ENCODE peak calls at places on chromosomes 16 and 17, in six cellular contexts. M is heart left ventricle, E is GM12878, N is hypothalamus, C is HS-5, S is MG63. P is an unnamed sample.
A peak's percentile ranks its signal among the peaks of the same experiment; 100 is the strongest.

GRCh38 chr16:23572394-23572793 is 14.9 kb downstream of the UBFD1 start:
- DNase-seq in M (no peak), E (no peak), N (no peak), C (no peak), S (no peak), P (no peak)

GRCh38 chr16:78784773-78785172 is 685.3 kb downstream of the WWOX start:
- DNase-seq in M (no peak), E (no peak), N (no peak), C (no peak), S (no peak), P (no peak)

GRCh38 chr17:78242024-78242742 is 10.8 kb downstream of the TMEM235 start:
- DNase-seq in M (no peak), E (peak; percentile 66), N (no peak), C (no peak), S (no peak), P (peak; percentile 52)

GRCh38 chr17:21511368-21512195 is 135.4 kb downstream of the KCNJ12 start:
- DNase-seq in M (peak; percentile 83), E (no peak), N (peak; percentile 46), C (peak; percentile 28), S (peak; percentile 91), P (peak; percentile 80)

GRCh38 chr17:13704333-13704732 is 102.6 kb upstream of the HS3ST3A1 start:
- DNase-seq in M (no peak), E (no peak), N (no peak), C (peak; percentile 65), S (peak; percentile 14), P (no peak)

GRCh38 chr17:75571197-75571884 is 16.3 kb upstream of the MYO15B start:
- DNase-seq in M (peak; percentile 59), E (peak; percentile 47), N (no peak), C (no peak), S (no peak), P (no peak)

GRCh38 chr16:745739-746138 is 4.9 kb upstream of the CIAO3 start:
- DNase-seq in M (no peak), E (no peak), N (no peak), C (no peak), S (no peak), P (no peak)

GRCh38 chr16:55264949-55265348 is 59.1 kb upstream of the IRX6 start:
- DNase-seq in M (no peak), E (no peak), N (no peak), C (no peak), S (peak; percentile 93), P (no peak)

GRCh38 chr16:72012607-72013006 is 4.1 kb downstream of the DHODH start:
- DNase-seq in M (no peak), E (no peak), N (no peak), C (no peak), S (no peak), P (no peak)